ENCODE peak calls at places on chromosomes 2 and 18, in five cellular contexts. Y is AG10803, F is ovary, N is breast epithelium, S is neural progenitor cell. J is an unnamed sample.

GRCh38 chr18:27175914-27176313 is 9.2 kb downstream of the CHST9 start:
- DNase-seq in Y (no peak), F (no peak), N (no peak), S (peak; percentile 54), J (no peak)

GRCh38 chr18:55249572-55249971 is 290.3 kb upstream of the CCDC68 start:
- DNase-seq in Y (no peak), F (no peak), N (no peak), S (no peak), J (no peak)

GRCh38 chr18:11258014-11258413 is 108.6 kb upstream of the PIEZO2 start:
- DNase-seq in Y (peak; percentile 60), F (no peak), N (no peak), S (no peak), J (no peak)

GRCh38 chr2:109473006-109473380 is 140.8 kb downstream of the SEPTIN10 start:
- DNase-seq in Y (no peak), F (no peak), N (no peak), S (peak; percentile 58), J (no peak)

GRCh38 chr2:70140978-70141753 is 49.7 kb downstream of the C2orf42 start:
- DNase-seq in Y (peak; percentile 49), F (peak; percentile 60), N (peak; percentile 80), S (peak; percentile 59), J (no peak)

GRCh38 chr2:186349508-186349907 is 136.6 kb upstream of the ZC3H15 start:
- DNase-seq in Y (peak; percentile 65), F (no peak), N (no peak), S (no peak), J (peak; percentile 73)

GRCh38 chr2:64283641-64284371 is 139.6 kb upstream of the PELI1 start:
- DNase-seq in Y (peak; percentile 80), F (no peak), N (no peak), S (no peak), J (no peak)

GRCh38 chr2:127844973-127845372 is 13.0 kb downstream of the POLR2D start:
- DNase-seq in Y (no peak), F (no peak), N (no peak), S (no peak), J (no peak)

GRCh38 chr2:74440005-74440377 is 1.7 kb downstream of the RTKN start:
- DNase-seq in Y (peak; percentile 48), F (no peak), N (no peak), S (peak; percentile 69), J (no peak)

GRCh38 chr2:16045653-16046352 is 105.5 kb downstream of the MYCN start:
- DNase-seq in Y (no peak), F (no peak), N (no peak), S (no peak), J (no peak)

GRCh38 chr2:109208071-109208950 is 79.3 kb downstream of the SH3RF3 start:
- DNase-seq in Y (peak; percentile 95), F (no peak), N (no peak), S (no peak), J (peak; percentile 93)

GRCh38 chr18:40124107-40124506 is 1830.9 kb upstream of the PIK3C3 start:
- DNase-seq in Y (no peak), F (no peak), N (no peak), S (no peak), J (no peak)

GRCh38 chr18:8998481-8999217 is 103.8 kb upstream of the NDUFV2 start:
- DNase-seq in Y (peak; percentile 44), F (no peak), N (no peak), S (peak; percentile 24), J (no peak)

GRCh38 chr2:85156141-85156540 is 22.9 kb downstream of the TCF7L1 start:
- DNase-seq in Y (peak; percentile 18), F (no peak), N (no peak), S (no peak), J (no peak)

GRCh38 chr2:28273751-28274150 is 118.9 kb upstream of the FOSL2 start:
- DNase-seq in Y (no peak), F (no peak), N (no peak), S (no peak), J (no peak)

GRCh38 chr2:84395819-84396218 is 63.3 kb downstream of the SUCLG1 start:
- DNase-seq in Y (peak; percentile 78), F (no peak), N (no peak), S (no peak), J (no peak)

GRCh38 chr2:121897335-121897970 is 142.0 kb downstream of the TSN start:
- DNase-seq in Y (peak; percentile 45), F (no peak), N (no peak), S (peak; percentile 46), J (no peak)

GRCh38 chr18:72762505-72763122 is 105.2 kb downstream of the NETO1 start:
- DNase-seq in Y (peak; percentile 62), F (no peak), N (no peak), S (peak; percentile 71), J (peak; percentile 46)

GRCh38 chr18:3623769-3624545 is 174.0 kb downstream of the TGIF1 start:
- DNase-seq in Y (peak; percentile 99), F (peak; percentile 60), N (peak; percentile 75), S (peak; percentile 93), J (peak; percentile 87)

GRCh38 chr2:219656523-219656922 is 29.1 kb downstream of the SLC4A3 start:
- DNase-seq in Y (no peak), F (no peak), N (no peak), S (no peak), J (no peak)

GRCh38 chr2:128466377-128467175 is 147.9 kb upstream of the HS6ST1 start:
- DNase-seq in Y (peak; percentile 9), F (no peak), N (no peak), S (peak; percentile 0), J (no peak)

GRCh38 chr18:13225261-13225660 is 6.7 kb downstream of the LDLRAD4 start:
- DNase-seq in Y (no peak), F (no peak), N (no peak), S (no peak), J (no peak)

GRCh38 chr2:239098288-239098970 is 250.5 kb downstream of the TWIST2 start:
- DNase-seq in Y (peak; percentile 72), F (no peak), N (peak; percentile 58), S (no peak), J (no peak)

GRCh38 chr18:61531182-61531581 is 198.0 kb downstream of the CDH20 start:
- DNase-seq in Y (no peak), F (no peak), N (no peak), S (no peak), J (no peak)

GRCh38 chr2:118094503-118094902 is 6.2 kb downstream of the INSIG2 start:
- DNase-seq in Y (no peak), F (no peak), N (no peak), S (no peak), J (no peak)

GRCh38 chr2:7886665-7887064 is 795.2 kb upstream of the ID2 start:
- DNase-seq in Y (peak; percentile 3), F (no peak), N (no peak), S (no peak), J (no peak)
- TF ChIP-seq CTCF in Y (no peak), F (no peak), N (no peak), S (no peak), J (no peak)

GRCh38 chr18:22171263-22171838 is 2.0 kb downstream of the GATA6 start:
- DNase-seq in Y (no peak), F (peak; percentile 49), N (no peak), S (peak; percentile 42), J (no peak)

GRCh38 chr18:22173928-22174301 is 4.5 kb downstream of the GATA6 start:
- DNase-seq in Y (no peak), F (peak; percentile 26), N (no peak), S (peak; percentile 18), J (no peak)

GRCh38 chr18:22171839-22172582 is 2.6 kb downstream of the GATA6 start:
- DNase-seq in Y (no peak), F (peak; percentile 46), N (no peak), S (peak; percentile 65), J (no peak)

GRCh38 chr18:22173221-22173927 is 4.0 kb downstream of the GATA6 start:
- DNase-seq in Y (no peak), F (peak; percentile 17), N (no peak), S (no peak), J (no peak)

DNA sequence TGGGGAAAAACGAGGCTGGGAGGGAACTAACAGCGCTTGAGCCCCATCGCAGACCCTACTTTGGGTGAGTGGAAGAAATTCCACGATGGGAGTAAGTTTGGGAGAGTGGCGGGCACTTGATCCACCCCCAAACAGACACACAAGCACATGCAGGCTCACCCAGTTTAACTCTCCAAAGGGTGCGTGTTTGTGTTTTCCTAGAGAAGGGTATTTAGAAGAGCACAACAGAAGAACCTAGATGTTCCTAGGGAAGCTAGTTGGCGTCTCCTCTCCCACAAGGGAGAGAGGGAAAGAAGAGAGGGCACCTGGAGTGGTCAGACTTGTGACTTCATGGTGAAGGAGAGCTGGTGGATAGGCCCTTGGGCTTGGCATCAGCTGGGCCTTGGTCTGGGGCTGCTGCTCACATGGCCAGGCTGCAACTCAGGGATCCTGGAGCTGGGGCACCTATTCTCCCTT is 3.2 kb downstream of the GATA6 start:
- DNase-seq in Y (no peak), F (peak; percentile 43), N (no peak), S (no peak), J (no peak)
- H3K4me3 ChIP-seq in Y (peak overlapping the region; percentile 34), F (peak overlapping the region; percentile 98), N (peak overlapping the region; percentile 66), S (no peak overlapping the region), J (no peak overlapping the region)

GRCh38 chr2:55519908-55520885 is 679 bp downstream of the CFAP36 start:
- DNase-seq in Y (peak; percentile 13), F (no peak), N (no peak), S (peak; percentile 57), J (no peak)

GRCh38 chr2:55518846-55519167 is 711 bp upstream of the CFAP36 start:
- DNase-seq in Y (peak; percentile 1), F (no peak), N (no peak), S (peak; percentile 67), J (no peak)
- TF ChIP-seq CTCF in Y (no peak), F (no peak), N (no peak), S (no peak), J (no peak)

DNA sequence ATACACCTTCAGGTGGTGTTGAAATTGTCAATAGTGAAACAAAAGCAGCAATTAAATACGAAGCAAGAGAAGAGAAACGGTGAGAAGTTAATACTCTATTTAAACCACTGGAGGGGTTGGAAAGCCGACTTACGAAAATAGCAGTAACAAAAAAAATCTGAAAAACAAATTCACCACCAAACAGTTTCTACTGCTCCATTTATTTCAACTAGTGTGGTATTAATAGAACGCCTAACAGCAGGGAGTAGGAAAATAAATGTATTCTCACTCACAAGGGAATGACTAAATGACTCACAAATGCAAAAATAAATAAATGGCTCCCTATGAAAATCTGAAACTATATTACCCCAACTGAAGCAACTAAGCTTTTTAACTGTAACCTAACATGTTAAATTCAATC is 102.8 kb downstream of the CPO start:
- DNase-seq in Y (no peak), F (no peak), N (no peak), S (no peak), J (no peak)
- H3K4me3 ChIP-seq in Y (no peak overlapping the region), F (no peak overlapping the region), N (peak overlapping the region; percentile 7), S (no peak overlapping the region), J (no peak overlapping the region)

GRCh38 chr2:192197387-192197786 is 2.7 kb upstream of the TMEFF2 start:
- DNase-seq in Y (no peak), F (no peak), N (no peak), S (no peak), J (no peak)
- TF ChIP-seq CTCF in Y (no peak), F (no peak), N (no peak), S (peak; percentile 28), J (peak; percentile 9)

GRCh38 chr18:46334200-46334553 is 230.0 kb downstream of the HAUS1 start:
- DNase-seq in Y (no peak), F (no peak), N (no peak), S (no peak), J (no peak)
- H3K4me3 ChIP-seq in Y (no peak overlapping the region), F (peak overlapping the region; percentile 34), N (peak overlapping the region; percentile 52), S (peak overlapping the region; percentile 98), J (no peak overlapping the region)

GRCh38 chr2:119517433-119517832 is 6.8 kb downstream of the SCTR start:
- DNase-seq in Y (peak; percentile 34), F (no peak), N (no peak), S (peak; percentile 77), J (no peak)
- TF ChIP-seq CTCF in Y (peak; percentile 75), F (no peak), N (peak; percentile 27), S (peak; percentile 76), J (peak; percentile 82)

J was measured in HFF-Myc.